ENCODE peak calls at places on chromosomes 3 and 15, in four cellular contexts. I, D, E and S are unnamed samples.

GRCh38 chr3:23938657-23939056 is 6.4 kb upstream of the NR1D2 start:
- DNase-seq in I (no peak), D (no peak), E (no peak), S (no peak)

GRCh38 chr3:115792206-115792955 is 169.1 kb downstream of the GAP43 start:
- DNase-seq in I (no peak), D (no peak), E (no peak), S (no peak)

GRCh38 chr3:112086018-112086854 is at the start of gene C3orf52:
- DNase-seq in I (peak; percentile 82), D (peak; percentile 16), E (peak; percentile 65), S (peak; percentile 95)

GRCh38 chr3:110261141-110261540 is 810.5 kb upstream of the NECTIN3 start:
- DNase-seq in I (no peak), D (no peak), E (no peak), S (no peak)

GRCh38 chr3:41464858-41465257 is 265.6 kb downstream of the CTNNB1 start:
- DNase-seq in I (no peak), D (no peak), E (no peak), S (no peak)

GRCh38 chr15:99264125-99264524 is 12.8 kb downstream of the LRRC28 start:
- DNase-seq in I (no peak), D (no peak), E (no peak), S (no peak)

GRCh38 chr3:65343736-65344135 is 655.9 kb upstream of the ADAMTS9 start:
- DNase-seq in I (no peak), D (no peak), E (no peak), S (no peak)

GRCh38 chr15:79886119-79886518 is 10.7 kb downstream of the MTHFS start:
- DNase-seq in I (no peak), D (no peak), E (no peak), S (no peak)

GRCh38 chr3:195754141-195754540 is 33.4 kb downstream of the MUC20 start:
- DNase-seq in I (no peak), D (no peak), E (no peak), S (peak; percentile 68)

GRCh38 chr3:98657429-98657828 is 64.0 kb upstream of the CPOX start:
- DNase-seq in I (peak; percentile 33), D (no peak), E (no peak), S (peak; percentile 61)

GRCh38 chr15:69125236-69125635 is 35.2 kb upstream of the GLCE start:
- DNase-seq in I (no peak), D (no peak), E (no peak), S (no peak)

GRCh38 chr15:57557810-57558209 is 33.9 kb upstream of the MYZAP start:
- DNase-seq in I (no peak), D (no peak), E (no peak), S (no peak)

GRCh38 chr3:23435904-23436303 is 232.8 kb downstream of the UBE2E2 start:
- DNase-seq in I (no peak), D (no peak), E (no peak), S (no peak)

GRCh38 chr3:64691051-64691450 is 3.3 kb upstream of the ADAMTS9 start:
- DNase-seq in I (no peak), D (no peak), E (no peak), S (no peak)

GRCh38 chr3:57052662-57053061 is 7.8 kb upstream of the SPATA12 start:
- DNase-seq in I (no peak), D (no peak), E (no peak), S (no peak)